ENCODE peak calls at places on chromosomes 16 and 17, in six cellular contexts. I is neuronal stem cell, A is H9, J is mesenchymal stem cell, U is IMR-90, T is H1. F is an unnamed sample.
A peak's percentile ranks its signal among the peaks of the same experiment; 100 is the strongest.

GRCh38 chr16:68592466-68593337 is 52.4 kb upstream of the CDH3 start:
- DNase-seq in U (no peak), I (no peak), T (no peak), J (no peak), A (no peak), F (no peak)

GRCh38 chr17:10063730-10064221 is 134.6 kb downstream of the GAS7 start:
- DNase-seq in J (peak; percentile 88), I (no peak), T (no peak), U (peak; percentile 31), A (no peak), F (no peak)

GRCh38 chr17:61352408-61352770 is 47.3 kb upstream of the TBX2 start:
- DNase-seq in T (no peak), J (no peak), I (no peak), U (no peak), A (no peak), F (no peak)

GRCh38 chr17:44774271-44775135 is 15.7 kb downstream of the ADAM11 start:
- DNase-seq in A (peak; percentile 96), T (peak; percentile 100), I (peak; percentile 86), U (peak; percentile 54), J (peak; percentile 80), F (peak; percentile 92)

GRCh38 chr16:77987772-77988171 is 34.6 kb upstream of the CLEC3A start:
- DNase-seq in J (no peak), T (no peak), U (no peak), I (no peak), A (no peak), F (no peak)

GRCh38 chr17:74768069-74768762 is 7.9 kb downstream of the NAT9 start:
- DNase-seq in A (no peak), T (no peak), U (peak; percentile 73), I (no peak), J (no peak), F (no peak)

GRCh38 chr16:27472091-27473020 is 70.4 kb downstream of the IL21R start:
- DNase-seq in T (no peak), I (no peak), U (no peak), A (no peak), J (no peak), F (no peak)

GRCh38 chr17:73271078-73271477 is 9.4 kb upstream of the CPSF4L start:
- DNase-seq in A (no peak), T (no peak), U (no peak), I (no peak), J (no peak), F (no peak)

GRCh38 chr16:81654346-81654745 is 124.7 kb upstream of the PLCG2 start:
- DNase-seq in U (peak; percentile 34), J (no peak), I (no peak), A (no peak), T (no peak), F (no peak)

GRCh38 chr17:41967921-41968578 is 1.5 kb downstream of the CNP start:
- DNase-seq in T (no peak), J (no peak), U (no peak), I (no peak), A (no peak), F (no peak)

GRCh38 chr17:32609085-32609484 is 122.3 kb downstream of the CDK5R1 start:
- DNase-seq in A (no peak), I (no peak), U (no peak), J (no peak), T (no peak), F (no peak)

GRCh38 chr17:55576237-55576998 is 65.2 kb upstream of the SMIM36 start:
- DNase-seq in T (no peak), A (no peak), U (peak; percentile 75), I (no peak), J (peak; percentile 71), F (peak; percentile 16)

GRCh38 chr16:25841776-25842175 is 150.0 kb downstream of the HS3ST4 start:
- DNase-seq in J (no peak), T (no peak), I (no peak), A (no peak), U (no peak), F (no peak)

GRCh38 chr17:21397341-21398050 is 21.3 kb downstream of the KCNJ12 start:
- DNase-seq in U (peak; percentile 81), T (no peak), J (peak; percentile 48), A (no peak), I (no peak), F (no peak)

GRCh38 chr16:3819741-3820724 is 60.5 kb downstream of the CREBBP start:
- DNase-seq in A (no peak), T (no peak), J (peak; percentile 83), U (peak; percentile 97), I (no peak), F (no peak)

GRCh38 chr17:50549969-50550368 is 3.0 kb downstream of the SPATA20 start:
- DNase-seq in T (no peak), I (no peak), J (no peak), A (no peak), U (no peak), F (no peak)

GRCh38 chr17:50551884-50552283 is 4.9 kb downstream of the SPATA20 start:
- DNase-seq in U (no peak), T (no peak), A (no peak), J (no peak), I (no peak), F (no peak)

GRCh38 chr17:50551433-50551815 is 4.5 kb downstream of the SPATA20 start:
- DNase-seq in I (no peak), T (no peak), U (no peak), J (no peak), A (no peak), F (no peak)

GRCh38 chr17:50549256-50549941 is 2.4 kb downstream of the SPATA20 start:
- DNase-seq in A (no peak), U (no peak), T (no peak), J (no peak), I (no peak), F (no peak)

DNA sequence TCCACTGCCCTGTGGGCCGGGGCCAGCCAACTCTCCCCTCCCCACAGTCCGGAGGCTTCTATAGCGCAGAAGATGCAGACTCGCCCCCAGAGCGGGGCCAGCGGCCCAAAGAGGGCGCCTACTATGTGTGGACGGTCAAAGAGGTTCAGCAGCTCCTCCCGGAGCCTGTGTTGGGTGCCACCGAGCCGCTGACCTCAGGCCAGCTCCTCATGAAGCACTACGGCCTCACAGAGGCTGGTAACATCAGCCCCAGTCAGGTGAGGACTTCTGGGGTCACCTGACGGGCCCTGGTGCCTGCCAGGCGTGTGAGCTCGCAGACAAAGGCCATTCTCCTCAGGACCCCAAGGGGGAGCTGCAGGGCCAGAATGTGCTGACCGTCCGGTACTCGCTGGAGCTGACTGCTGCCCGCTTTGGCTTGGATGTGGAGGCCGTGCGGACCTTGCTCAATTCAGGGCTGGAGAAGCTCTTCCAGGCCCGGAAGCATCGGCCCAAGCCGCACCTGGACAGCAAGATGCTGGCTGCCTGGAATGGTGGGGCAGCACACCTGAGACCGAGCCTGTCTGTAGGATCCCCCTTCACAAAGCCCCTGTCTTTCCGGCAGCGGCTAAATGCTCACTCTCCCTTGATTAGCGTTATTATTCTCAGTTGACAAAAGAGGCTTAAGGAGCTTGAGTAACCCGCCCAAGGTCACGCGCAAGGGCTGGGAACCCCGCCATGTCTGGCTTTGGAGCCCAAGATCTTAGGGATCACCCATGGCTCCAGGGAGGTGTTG is 3.9 kb downstream of the SPATA20 start:
- DNase-seq in I (peak; percentile 83), A (peak; percentile 98), J (peak; percentile 84), T (peak; percentile 90), U (peak; percentile 85), F (peak; percentile 94)
- H2BK15ac ChIP-seq in I (no peak overlapping the region), A (no peak overlapping the region), J (no peak overlapping the region), T (peak overlapping the region; percentile 81), U (no peak overlapping the region), F (no peak overlapping the region)

GRCh38 chr17:880074-880870 is 98.1 kb downstream of the MRM3 start:
- DNase-seq in A (no peak), T (no peak), J (no peak), I (no peak), U (peak; percentile 25), F (peak; percentile 80)

GRCh38 chr17:885971-886571 is 93.5 kb downstream of the NXN start:
- DNase-seq in A (no peak), U (no peak), J (no peak), I (no peak), T (no peak), F (no peak)

GRCh38 chr17:880871-881269 is 98.7 kb downstream of the NXN start:
- DNase-seq in J (no peak), I (no peak), U (no peak), A (no peak), T (no peak), F (peak; percentile 21)

GRCh38 chr17:882827-883585 is 96.6 kb downstream of the NXN start:
- DNase-seq in A (peak; percentile 75), U (peak; percentile 66), J (peak; percentile 69), T (no peak), I (peak; percentile 54), F (peak; percentile 88)

DNA sequence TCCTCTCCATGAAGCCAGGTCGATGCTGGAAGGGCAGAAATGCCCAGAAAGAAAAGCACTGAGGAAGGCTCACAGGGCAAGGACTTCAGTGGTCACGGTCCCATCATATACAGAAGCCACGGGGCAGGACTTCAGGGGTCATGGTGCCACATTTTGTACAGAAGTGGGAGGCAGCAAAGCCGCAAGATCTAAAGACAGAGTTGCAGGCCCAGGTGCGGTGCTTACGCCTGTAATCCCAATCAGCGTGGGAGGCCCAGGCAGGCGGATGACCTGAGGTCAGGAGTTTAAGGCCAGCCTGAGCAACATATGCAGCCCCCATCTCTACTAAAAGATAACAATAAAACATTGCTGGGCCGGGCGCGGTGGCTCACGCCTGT is 96.0 kb downstream of the NXN start:
- DNase-seq in A (no peak), T (no peak), I (no peak), J (no peak), U (no peak), F (no peak)
- H2BK5ac ChIP-seq in A (no peak overlapping the region), T (no peak overlapping the region), I (no peak overlapping the region), J (no peak overlapping the region), U (no peak overlapping the region), F (no peak overlapping the region)

DNA sequence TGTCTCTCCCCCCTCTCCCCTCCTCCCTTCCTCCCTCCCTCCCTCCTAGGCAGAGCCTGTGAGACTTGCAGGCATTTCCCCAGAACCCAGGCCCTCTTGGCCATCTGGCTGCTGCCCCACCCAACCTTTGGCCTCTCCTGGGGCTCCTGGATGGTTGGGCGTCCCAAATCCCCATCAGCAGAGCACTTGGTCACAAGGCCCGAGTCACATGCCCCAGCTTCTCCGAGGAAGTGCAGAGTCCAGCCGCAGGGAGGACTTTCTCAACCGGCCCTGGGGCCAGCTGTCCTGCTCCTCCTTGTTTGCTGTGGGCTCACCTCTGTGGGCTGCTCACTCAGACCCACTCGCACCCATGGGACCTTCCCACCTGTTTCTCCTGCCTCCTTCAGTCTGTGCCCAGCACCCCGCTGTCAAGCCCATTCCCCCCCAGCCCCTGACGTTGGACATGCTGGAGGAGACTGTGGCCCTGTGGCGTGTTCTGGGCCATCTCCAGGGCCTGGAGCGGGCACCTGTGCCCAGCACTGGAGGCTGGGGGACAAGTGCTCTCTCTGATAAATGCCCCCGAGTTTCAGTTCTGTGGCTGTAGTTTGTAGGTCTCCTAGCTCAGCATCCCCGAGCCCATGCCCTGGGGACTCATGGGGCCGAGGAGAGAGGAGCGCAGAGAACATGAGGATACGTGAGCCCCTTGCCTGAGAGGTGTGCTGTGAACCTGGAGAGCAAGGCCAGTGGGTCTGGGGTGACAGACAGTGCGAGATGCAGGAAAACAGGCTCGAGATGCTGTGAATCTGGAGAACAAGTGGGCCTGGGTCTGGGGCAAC is 42.3 kb upstream of the ZNF750 start:
- DNase-seq in A (no peak), J (no peak), I (no peak), T (no peak), U (no peak), F (no peak)
- H2BK120ac ChIP-seq in A (no peak overlapping the region), J (no peak overlapping the region), I (no peak overlapping the region), T (no peak overlapping the region), U (no peak overlapping the region), F (no peak overlapping the region)

DNA sequence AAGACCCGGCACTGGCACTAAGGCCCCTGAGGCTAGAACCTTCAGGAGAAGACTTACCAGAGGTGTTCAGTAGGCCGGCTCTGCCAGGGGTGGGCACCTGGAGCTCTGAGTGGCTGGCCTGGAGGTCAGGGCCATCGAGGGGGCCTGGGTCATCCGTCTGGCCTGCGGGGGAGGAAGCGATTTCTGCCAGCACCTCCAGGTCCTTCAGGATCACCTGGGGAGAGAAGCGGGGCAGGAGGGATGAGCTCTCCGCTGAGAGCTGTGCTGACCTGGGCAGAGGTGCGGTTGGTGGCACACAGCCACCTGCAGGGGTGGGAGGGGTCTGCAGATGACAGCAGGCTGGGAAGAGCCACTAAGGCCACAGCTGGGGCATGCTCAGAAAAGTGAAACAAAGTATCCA is 56.6 kb downstream of the VAC14 start:
- DNase-seq in U (no peak), T (no peak), J (no peak), A (no peak), I (no peak), F (no peak)
- H2BK15ac ChIP-seq in U (no peak overlapping the region), T (no peak overlapping the region), J (peak overlapping the region; percentile 26), A (no peak overlapping the region), I (no peak overlapping the region), F (no peak overlapping the region)

F was measured in mesendoderm.